ENCODE peak calls at places on chromosomes 4 and X, in seven cellular contexts. D is IMR-90, J is neuronal stem cell, M is H1, H is H9, Q is mesenchymal stem cell, R is trophoblast cell. F is an unnamed sample.

GRCh38 chrX:28498658-28499057 is 88.6 kb upstream of the IL1RAPL1 start:
- DNase-seq in H (peak; percentile 38), M (no peak), R (no peak), J (peak; percentile 42), D (peak; percentile 47), Q (peak; percentile 23), F (peak; percentile 69)

GRCh38 chrX:153569475-153569874 is 29.5 kb downstream of the CCNQ start:
- DNase-seq in H (no peak), Q (no peak), J (no peak), M (no peak), R (no peak), D (no peak), F (no peak)

GRCh38 chrX:137545711-137546651 is 19.9 kb upstream of the ZIC3 start:
- DNase-seq in D (no peak), Q (no peak), J (no peak), R (no peak), H (peak; percentile 44), M (no peak), F (peak; percentile 50)

GRCh38 chrX:46754450-46755075 is 4.4 kb downstream of the SLC9A7 start:
- DNase-seq in M (no peak), Q (no peak), D (no peak), H (peak; percentile 28), R (no peak), J (no peak), F (no peak)

GRCh38 chr4:26753642-26754041 is 107.0 kb upstream of the STIM2 start:
- DNase-seq in R (peak; percentile 21), H (no peak), Q (peak; percentile 61), D (peak; percentile 68), M (no peak), J (no peak), F (no peak)

GRCh38 chr4:40916218-40916555 is 166.4 kb downstream of the NSUN7 start:
- DNase-seq in H (no peak), J (no peak), R (peak; percentile 36), D (peak; percentile 77), M (no peak), Q (peak; percentile 54), F (no peak)

GRCh38 chr4:17613761-17614415 is 553 bp upstream of the MED28 start:
- DNase-seq in M (no peak), Q (peak; percentile 93), H (no peak), R (peak; percentile 88), D (peak; percentile 87), J (peak; percentile 3), F (no peak)

GRCh38 chr4:31045724-31046318 is 325.7 kb downstream of the PCDH7 start:
- DNase-seq in R (no peak), Q (no peak), M (no peak), D (peak; percentile 24), H (no peak), J (no peak), F (peak; percentile 11)

GRCh38 chr4:154450971-154451370 is 40.6 kb downstream of the DCHS2 start:
- DNase-seq in D (no peak), H (no peak), Q (no peak), R (no peak), J (no peak), M (no peak), F (no peak)

GRCh38 chr4:148649669-148650331 is 207.6 kb upstream of the NR3C2 start:
- DNase-seq in M (no peak), R (peak; percentile 20), H (no peak), D (peak; percentile 49), Q (no peak), J (no peak), F (peak; percentile 77)

GRCh38 chr4:77844363-77844762 is 18.3 kb upstream of the MRPL1 start:
- DNase-seq in D (no peak), M (no peak), R (no peak), Q (no peak), J (no peak), H (no peak), F (no peak)

GRCh38 chr4:73726000-73726399 is 14.4 kb upstream of the CXCL8 start:
- DNase-seq in Q (peak; percentile 93), J (peak; percentile 4), R (peak; percentile 50), D (peak; percentile 93), M (no peak), H (no peak), F (peak; percentile 91)

GRCh38 chrX:40420899-40421729 is 159.7 kb upstream of the ATP6AP2 start:
- DNase-seq in D (no peak), R (no peak), J (no peak), Q (no peak), M (no peak), H (no peak), F (peak; percentile 73)

GRCh38 chr4:77911842-77912450 is 49.3 kb downstream of the MRPL1 start:
- DNase-seq in R (no peak), Q (no peak), J (no peak), H (no peak), D (peak; percentile 37), M (no peak), F (no peak)

GRCh38 chrX:122866527-122866926 is 317.6 kb upstream of the GRIA3 start:
- DNase-seq in H (no peak), D (peak; percentile 17), M (no peak), Q (peak; percentile 54), J (no peak), R (peak; percentile 3), F (no peak)

GRCh38 chr4:15912236-15912635 is 26.3 kb downstream of the FGFBP1 start:
- DNase-seq in J (no peak), D (no peak), M (no peak), Q (peak; percentile 15), H (no peak), R (no peak), F (no peak)

GRCh38 chr4:3215733-3216132 is 33.2 kb upstream of the MSANTD1 start:
- DNase-seq in J (no peak), H (no peak), R (no peak), D (no peak), Q (no peak), M (no peak), F (no peak)

GRCh38 chr4:7655549-7656243 is 221.0 kb upstream of the PSAPL1 start:
- DNase-seq in Q (peak; percentile 49), J (peak; percentile 17), R (no peak), M (no peak), H (no peak), D (no peak), F (no peak)

GRCh38 chr4:138007572-138007971 is 234.6 kb downstream of the SLC7A11 start:
- DNase-seq in R (no peak), H (no peak), D (no peak), J (no peak), Q (peak; percentile 9), M (no peak), F (peak; percentile 47)

GRCh38 chrX:1075156-1075555 is 137.3 kb downstream of the CRLF2 start:
- DNase-seq in R (no peak), M (no peak), H (no peak), D (no peak), Q (no peak), J (no peak), F (no peak)

GRCh38 chrX:105331244-105331643 is 110.8 kb upstream of the TEX13A start:
- DNase-seq in H (no peak), R (no peak), D (peak; percentile 52), Q (no peak), M (no peak), J (no peak), F (no peak)

GRCh38 chr4:163758032-163758431 is 263.5 kb downstream of the TMA16 start:
- DNase-seq in H (no peak), D (no peak), R (no peak), J (no peak), Q (no peak), M (no peak), F (no peak)

GRCh38 chr4:59571805-59572430 is 1628.2 kb upstream of the ADGRL3 start:
- DNase-seq in M (no peak), Q (no peak), J (no peak), H (no peak), R (no peak), D (no peak), F (no peak)

GRCh38 chrX:123185714-123186113 is 1.6 kb downstream of the GRIA3 start:
- DNase-seq in H (no peak), Q (no peak), J (no peak), D (no peak), R (no peak), M (no peak), F (no peak)

GRCh38 chrX:111133389-111133788 is 37.4 kb downstream of the PAK3 start:
- DNase-seq in R (no peak), D (peak; percentile 16), J (no peak), Q (no peak), M (no peak), H (no peak), F (no peak)

DNA sequence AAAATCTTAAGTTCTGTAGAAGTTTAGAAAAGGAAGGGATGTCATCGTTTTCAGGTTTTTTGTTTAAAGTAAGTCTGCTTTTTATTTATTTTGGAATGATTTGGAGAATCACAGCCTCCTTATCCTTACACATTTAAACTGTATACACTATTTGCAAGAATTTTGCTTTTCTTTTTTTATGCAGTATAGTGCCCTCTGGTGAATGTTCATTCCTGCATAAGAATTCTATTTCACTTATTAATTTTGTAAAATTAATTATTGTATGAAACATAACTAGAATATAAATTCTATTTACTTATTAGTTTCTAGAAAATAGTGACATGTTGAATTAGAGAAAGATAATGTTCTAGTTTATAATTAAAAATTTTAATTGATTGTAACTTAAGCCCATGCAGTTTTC is 44.6 kb downstream of the DACH2 start:
- DNase-seq in H (no peak), J (no peak), R (no peak), M (no peak), D (no peak), Q (no peak), F (no peak)
- H2BK120ac ChIP-seq in H (no peak overlapping the region), J (no peak overlapping the region), R (no peak overlapping the region), M (no peak overlapping the region), D (no peak overlapping the region), Q (no peak overlapping the region), F (no peak overlapping the region)

GRCh38 chrX:20477219-20477618 is 210.5 kb upstream of the RPS6KA3 start:
- DNase-seq in R (no peak), D (no peak), M (no peak), Q (no peak), J (no peak), H (no peak), F (peak; percentile 0)
- H4K8ac ChIP-seq in R (no peak overlapping the region), D (no peak overlapping the region), M (no peak overlapping the region), Q (no peak overlapping the region), J (no peak overlapping the region), H (no peak overlapping the region), F (no peak overlapping the region)

GRCh38 chr4:184805462-184806245 is 20.1 kb downstream of the ACSL1 start:
- DNase-seq in H (peak; percentile 44), Q (no peak), R (no peak), J (no peak), M (no peak), D (no peak), F (no peak)
- H3K4me2 ChIP-seq in H (no peak overlapping the region), Q (no peak overlapping the region), R (no peak overlapping the region), J (no peak overlapping the region), M (no peak overlapping the region), D (no peak overlapping the region), F (no peak overlapping the region)

DNA sequence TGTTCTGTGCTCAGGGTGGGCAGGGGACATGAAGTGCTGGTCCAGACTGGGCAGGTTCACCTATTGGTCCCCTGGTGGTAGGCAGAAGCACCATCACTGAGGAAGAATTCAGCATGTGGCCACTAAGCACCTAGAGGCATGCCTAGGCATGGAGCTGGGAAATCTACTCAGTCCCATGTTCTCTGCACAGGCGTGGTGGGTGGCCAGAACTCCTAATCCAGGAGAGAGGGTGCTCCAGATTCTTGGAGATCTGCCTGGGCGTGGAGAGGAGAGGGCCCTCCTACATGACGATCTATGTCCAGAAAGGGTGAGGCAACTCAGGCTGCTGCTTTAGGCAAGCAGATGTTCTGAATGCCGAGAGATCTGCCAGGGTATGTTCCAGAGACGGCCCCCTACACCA is 44.6 kb upstream of the MAGEC2 start:
- DNase-seq in J (no peak), D (no peak), Q (no peak), M (no peak), R (no peak), H (no peak), F (no peak)
- H2BK120ac ChIP-seq in J (no peak overlapping the region), D (no peak overlapping the region), Q (no peak overlapping the region), M (no peak overlapping the region), R (no peak overlapping the region), H (no peak overlapping the region), F (no peak overlapping the region)

F was measured in mesendoderm.